ENCODE peak calls at places on chromosomes 6 and 20, in six cellular contexts. K is stimulated activated CD4-positive, alpha-beta T cell treated with anti-CD3 and anti-CD28 coated beads, Interleukin-4, amount 100 ng/mL, for 48 hours; C is germinal center; X is IMR-90; O is A172; E is dorsolateral prefrontal cortex. T is an unnamed sample.

GRCh38 chr6:111472933-111473435 is 10.0 kb downstream of the REV3L start:
- DNase-seq in X (no peak), C (no peak), E (no peak), O (no peak), K (no peak), T (no peak)

GRCh38 chr6:95364016-95364604 is 213.2 kb upstream of the MANEA start:
- DNase-seq in C (peak; percentile 6), X (peak; percentile 10), E (no peak), K (no peak), O (peak; percentile 21), T (no peak)

GRCh38 chr20:59958626-59959025 is 403 bp downstream of the CDH26 start:
- DNase-seq in K (no peak), C (no peak), X (no peak), E (no peak), O (no peak), T (no peak)

GRCh38 chr6:1143655-1144054 is 168.2 kb upstream of the FOXQ1 start:
- DNase-seq in X (peak; percentile 87), C (no peak), E (no peak), O (no peak), K (no peak), T (no peak)

GRCh38 chr6:43827898-43828297 is 57.9 kb downstream of the VEGFA start:
- DNase-seq in X (no peak), O (no peak), E (no peak), C (no peak), K (no peak), T (no peak)

GRCh38 chr20:16393836-16394235 is 179.4 kb downstream of the KIF16B start:
- DNase-seq in O (no peak), C (no peak), K (no peak), E (no peak), X (no peak), T (no peak)

GRCh38 chr20:63641792-63642517 is 11.3 kb downstream of the STMN3 start:
- DNase-seq in X (peak; percentile 62), C (peak; percentile 95), K (peak; percentile 98), O (no peak), E (peak; percentile 84), T (peak; percentile 95)

GRCh38 chr20:37971561-37972127 is 61.6 kb downstream of the TTI1 start:
- DNase-seq in C (no peak), X (no peak), O (no peak), E (no peak), K (no peak), T (no peak)

GRCh38 chr20:1619861-1620444 is at the start of gene SIRPB1:
- DNase-seq in O (no peak), E (no peak), X (peak; percentile 0), C (peak; percentile 32), K (no peak), T (no peak)

GRCh38 chr6:24757610-24758009 is 17.1 kb upstream of the GMNN start:
- DNase-seq in E (no peak), K (no peak), O (no peak), X (no peak), C (no peak), T (no peak)

GRCh38 chr6:4775591-4776492 is at the start of gene CDYL:
- DNase-seq in E (peak; percentile 84), K (peak; percentile 83), O (peak; percentile 51), C (peak; percentile 95), X (peak; percentile 85), T (peak; percentile 79)

GRCh38 chr20:46610145-46610544 is 41.1 kb downstream of the SLC13A3 start:
- DNase-seq in O (no peak), E (no peak), X (no peak), K (no peak), C (no peak), T (no peak)

GRCh38 chr20:59064214-59064722 is 21.7 kb upstream of the PRELID3B start:
- DNase-seq in E (no peak), O (no peak), X (no peak), K (no peak), C (no peak), T (no peak)

GRCh38 chr6:112502348-112503130 is 155.4 kb downstream of the RFPL4B start:
- DNase-seq in C (no peak), X (peak; percentile 41), O (peak; percentile 12), E (no peak), K (no peak), T (no peak)

GRCh38 chr20:9514461-9515210 is at the start of gene LAMP5:
- DNase-seq in X (peak; percentile 29), K (no peak), O (no peak), C (no peak), E (no peak), T (peak; percentile 53)

GRCh38 chr6:15132854-15133670 is 112.8 kb upstream of the JARID2 start:
- DNase-seq in C (no peak), K (no peak), E (no peak), X (peak; percentile 90), O (peak; percentile 97), T (no peak)

T was measured in caudate nucleus.